ENCODE peak calls at places on chromosomes 16 and 17, in seven cellular contexts. R, J, W, C, H, P and X are unnamed samples.

GRCh38 chr16:12178251-12178990 is 201.9 kb downstream of the SNX29 start:
- DNase-seq in H (no peak), W (no peak), P (peak), R (no peak), C (peak), J (no peak), X (peak)

GRCh38 chr16:52786105-52786504 is 239.2 kb upstream of the TOX3 start:
- DNase-seq in R (no peak), H (no peak), C (no peak), J (no peak), P (no peak), W (no peak), X (peak)

GRCh38 chr16:57609541-57610401 is 18.7 kb upstream of the ADGRG1 start:
- DNase-seq in W (peak), J (no peak), P (no peak), C (no peak), R (no peak), H (no peak), X (no peak)

GRCh38 chr16:61872778-61873119 is 163.5 kb downstream of the CDH8 start:
- DNase-seq in W (no peak), C (no peak), J (no peak), R (no peak), P (no peak), H (no peak), X (no peak)

GRCh38 chr17:50267074-50267841 is 7.0 kb upstream of the TMEM92 start:
- DNase-seq in P (no peak), W (peak), C (peak), J (no peak), R (peak), H (no peak), X (peak)

GRCh38 chr16:17271687-17272086 is 199.1 kb downstream of the XYLT1 start:
- DNase-seq in J (no peak), C (no peak), H (no peak), W (no peak), P (no peak), R (peak), X (peak)

GRCh38 chr17:82031885-82032627 is 578 bp downstream of the RAC3 start:
- DNase-seq in C (no peak), R (peak), W (no peak), H (peak), J (peak), P (no peak), X (no peak)

GRCh38 chr16:3819741-3820724 is 60.5 kb downstream of the CREBBP start:
- DNase-seq in C (no peak), P (no peak), R (peak), W (no peak), H (peak), J (no peak), X (peak)

GRCh38 chr17:74877592-74878543 is 5.1 kb upstream of the FDXR start:
- DNase-seq in C (no peak), J (no peak), W (no peak), H (peak), P (no peak), R (peak), X (peak)

GRCh38 chr17:32277284-32277683 is 11.7 kb downstream of the RHBDL3 start:
- DNase-seq in R (peak), J (no peak), C (no peak), P (no peak), H (no peak), W (no peak), X (peak)

GRCh38 chr17:1058423-1059130 is 61.6 kb downstream of the TIMM22 start:
- DNase-seq in C (peak), H (peak), R (peak), J (no peak), P (peak), W (peak), X (peak)

GRCh38 chr17:80287806-80288579 is 27.3 kb downstream of the RNF213 start:
- DNase-seq in W (no peak), J (no peak), P (no peak), R (no peak), H (no peak), C (no peak), X (no peak)
- H3K27ac ChIP-seq in W (no peak), J (peak), P (no peak), R (no peak), H (peak), C (no peak), X (no peak)

DNA sequence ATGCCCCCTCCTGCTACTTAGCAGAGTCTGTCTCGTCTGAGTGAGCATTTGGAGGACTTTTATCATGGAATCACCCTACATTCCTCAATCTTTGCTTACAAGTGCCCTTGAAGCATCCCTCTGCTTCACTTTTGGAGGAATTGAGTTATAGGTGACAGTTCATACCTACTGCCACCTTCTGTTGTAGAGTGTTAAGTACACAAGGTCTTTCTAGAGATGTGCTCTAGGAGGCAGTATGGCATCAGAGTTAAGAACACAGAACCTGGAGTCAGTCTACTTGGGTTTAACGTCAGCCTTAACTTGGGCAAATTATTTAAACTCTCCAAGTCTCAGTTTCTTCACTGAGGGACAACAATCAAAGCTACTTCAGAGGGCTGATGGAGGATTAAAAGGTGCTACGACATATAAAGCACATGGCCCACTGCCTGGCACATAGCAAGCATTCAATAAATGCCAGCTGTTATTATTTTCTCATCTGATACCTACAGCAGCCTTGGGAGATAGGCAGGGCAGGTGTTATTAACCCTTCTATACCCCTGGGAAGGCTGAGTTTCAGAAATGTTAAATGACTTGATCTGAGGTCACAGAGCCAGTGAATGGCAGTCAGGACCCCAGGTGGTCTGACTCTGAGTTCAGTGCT is 62.2 kb downstream of the UTP18 start:
- DNase-seq in W (no peak), P (no peak), R (peak), C (no peak), J (no peak), H (no peak), X (peak)
- TF ChIP-seq CTCF in W (no peak), P (peak), R (peak), C (no peak), J (peak), H (no peak), X (peak)

DNA sequence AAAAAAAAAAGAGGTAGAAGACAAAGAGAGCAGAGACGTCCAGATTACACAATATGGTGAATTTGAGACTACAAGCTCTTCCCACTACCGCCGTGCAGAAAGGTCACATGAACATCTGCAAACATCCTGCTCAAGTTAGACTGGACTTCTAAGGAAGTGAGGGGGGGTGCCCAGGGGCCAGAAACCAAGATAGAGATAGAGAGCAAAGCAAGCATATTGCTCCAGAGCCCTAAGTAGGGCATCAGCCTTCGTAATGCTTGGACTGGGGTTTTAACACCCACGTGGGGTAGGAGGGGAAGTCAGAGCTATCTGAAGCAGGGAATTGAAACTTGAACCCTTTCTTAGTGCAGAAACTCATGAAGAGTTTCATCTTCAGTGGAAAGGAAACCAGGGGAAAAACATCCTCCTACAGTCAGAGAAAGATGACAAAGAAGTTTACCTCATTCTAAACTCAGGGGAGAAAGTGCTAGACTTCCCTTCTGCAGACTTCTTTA is 8.7 kb downstream of the CLEC19A start:
- DNase-seq in P (peak), W (no peak), C (peak), H (no peak), J (peak), R (peak), X (no peak)
- H3K27ac ChIP-seq in P (peak), W (peak), C (no peak), H (no peak), J (no peak), R (no peak), X (no peak)

GRCh38 chr17:2195729-2196128 is 107.9 kb downstream of the SMG6 start:
- DNase-seq in H (no peak), W (no peak), P (no peak), C (no peak), R (no peak), J (no peak), X (no peak)
- TF ChIP-seq CTCF in H (no peak), W (no peak), P (no peak), C (no peak), R (no peak), J (no peak), X (no peak)

GRCh38 chr16:85615852-85616607 is 2.9 kb downstream of the GSE1 start:
- DNase-seq in C (peak), R (peak), P (peak), W (peak), H (peak), J (peak), X (peak)
- H3K27ac ChIP-seq in C (peak), R (peak), P (peak), W (peak), H (peak), J (peak), X (peak)

GRCh38 chr16:1941162-1941923 is 1.7 kb downstream of the MSRB1 start:
- DNase-seq in W (no peak), H (no peak), J (peak), R (no peak), C (no peak), P (no peak), X (no peak)
- TF ChIP-seq CTCF in W (no peak), H (no peak), J (peak), R (peak), C (no peak), P (no peak), X (peak)

GRCh38 chr17:40322417-40323315 is 13.7 kb downstream of the RARA start:
- DNase-seq in J (peak), H (peak), W (peak), R (peak), C (peak), P (peak), X (peak)
- H3K27ac ChIP-seq in J (peak), H (peak), W (peak), R (peak), C (peak), P (peak), X (no peak)

DNA sequence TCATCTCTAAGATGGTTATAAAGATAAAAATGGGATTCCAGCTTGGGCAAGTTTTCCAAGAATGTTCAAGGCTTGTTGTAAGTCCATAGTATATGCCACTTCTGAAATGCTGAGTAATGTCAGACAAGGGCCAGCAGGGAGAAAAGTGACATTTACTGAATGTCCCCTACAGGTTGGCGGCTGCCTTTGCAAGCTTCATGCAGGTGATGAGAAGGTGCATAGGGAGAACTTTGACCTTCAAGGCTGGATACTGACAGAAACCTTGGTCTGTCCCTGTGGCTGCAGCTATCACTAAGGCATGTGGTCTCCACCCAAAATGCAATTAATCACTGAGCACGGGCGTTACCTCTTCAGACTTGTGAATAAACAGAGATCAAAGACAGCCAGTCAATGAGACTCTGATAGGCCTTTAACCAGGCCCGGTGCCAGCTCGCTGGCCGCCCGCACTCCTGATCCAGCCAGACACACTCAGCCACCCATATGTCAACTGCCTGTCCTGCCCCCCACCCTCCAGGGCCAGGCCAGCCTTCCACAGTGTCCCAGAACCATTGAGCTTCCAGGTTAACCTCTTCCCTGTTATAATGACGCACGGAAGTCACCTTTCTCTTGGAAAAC is 26.9 kb upstream of the AXIN2 start:
- DNase-seq in C (peak), J (no peak), R (peak), H (no peak), P (peak), W (no peak), X (no peak)
- TF ChIP-seq CTCF in C (no peak), J (no peak), R (peak), H (no peak), P (peak), W (no peak), X (no peak)

DNA sequence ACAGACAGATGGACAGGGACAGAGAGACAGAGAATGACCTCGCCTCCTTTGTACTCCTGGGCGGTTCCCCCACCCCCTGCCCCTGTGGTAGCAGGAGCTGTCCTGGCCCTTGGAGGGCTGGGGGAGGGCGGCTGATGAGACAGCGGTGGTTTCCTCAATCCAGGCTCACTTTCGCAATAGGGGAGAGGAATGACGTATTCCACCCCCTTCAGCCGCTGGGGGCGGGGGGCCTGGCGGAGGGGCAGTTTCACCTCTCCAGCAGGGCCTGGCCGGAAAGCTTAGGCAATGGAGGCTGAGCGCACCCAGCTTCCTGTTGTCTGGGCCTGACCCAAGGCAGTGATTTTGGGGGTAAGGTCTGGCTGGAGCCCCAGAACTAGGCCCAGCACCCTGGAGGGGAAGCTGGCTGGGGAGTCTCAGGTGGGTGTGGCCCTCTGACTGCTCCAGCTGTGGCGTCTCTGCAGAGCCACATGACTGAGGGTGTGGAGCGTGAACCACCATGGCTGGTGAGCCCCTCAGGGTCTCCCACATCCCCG is 7.4 kb downstream of the FMNL1 start:
- DNase-seq in W (peak), H (peak), C (peak), P (peak), R (peak), J (peak), X (no peak)
- H3K27ac ChIP-seq in W (peak), H (peak), C (peak), P (peak), R (peak), J (peak), X (no peak)